ENCODE peak calls at places on chromosome 9, in six cellular contexts. V is T-helper 1 cell, D is germinal center, U is RCC 7860, I is sciatic nerve, A is GM04503. C is an unnamed sample.

GRCh38 chr9:82570226-82570625 is 492.7 kb downstream of the RASEF start:
- DNase-seq in V (no peak), D (no peak), U (no peak), I (no peak), A (no peak), C (no peak)

GRCh38 chr9:116154334-116154975 is 864 bp downstream of the PAPPA start:
- DNase-seq in V (peak), D (no peak), U (no peak), I (no peak), A (no peak), C (no peak)

GRCh38 chr9:110538621-110539020 is 40.9 kb downstream of the SVEP1 start:
- DNase-seq in V (no peak), D (no peak), U (no peak), I (no peak), A (no peak), C (no peak)

GRCh38 chr9:69180670-69181069 is 6.6 kb downstream of the TJP2 start:
- DNase-seq in V (peak), D (no peak), U (peak), I (no peak), A (peak), C (no peak)

GRCh38 chr9:111098661-111099060 is 60.4 kb upstream of the LPAR1 start:
- DNase-seq in V (no peak), D (no peak), U (no peak), I (no peak), A (no peak), C (no peak)

GRCh38 chr9:98851730-98852462 is 44.4 kb downstream of the GALNT12 start:
- DNase-seq in V (no peak), D (no peak), U (no peak), I (no peak), A (no peak), C (peak)

GRCh38 chr9:109307380-109308240 is 13.2 kb downstream of the EPB41L4B start:
- DNase-seq in V (no peak), D (no peak), U (peak), I (no peak), A (no peak), C (no peak)

GRCh38 chr9:130110596-130111021 is 56.9 kb downstream of the GPR107 start:
- DNase-seq in V (no peak), D (no peak), U (no peak), I (no peak), A (no peak), C (no peak)

GRCh38 chr9:131092030-131092429 is 4.3 kb upstream of the AIF1L start:
- DNase-seq in V (no peak), D (no peak), U (no peak), I (no peak), A (no peak), C (no peak)

GRCh38 chr9:16769291-16769690 is 101.2 kb downstream of the BNC2 start:
- DNase-seq in V (no peak), D (no peak), U (no peak), I (no peak), A (no peak), C (no peak)